ENCODE peak calls at places on chromosomes 4 and X, in nine cellular contexts. P, M, R, O, C, T, F, W and G are unnamed samples.

GRCh38 chr4:83771113-83771705 is 235.3 kb downstream of the GPAT3 start:
- DNase-seq in P (peak), M (no peak), R (no peak), O (peak), C (peak), T (peak), F (no peak), W (peak), G (peak)

GRCh38 chr4:114041117-114041475 is 61.6 kb upstream of the ARSJ start:
- DNase-seq in P (no peak), M (no peak), R (no peak), O (peak), C (no peak), T (peak), F (no peak), W (peak), G (no peak)

GRCh38 chr4:128565565-128566186 is 243.8 kb upstream of the JADE1 start:
- DNase-seq in P (peak), M (no peak), R (peak), O (no peak), C (peak), T (peak), F (no peak), W (no peak), G (peak)

GRCh38 chr4:60313616-60314015 is 886.5 kb upstream of the ADGRL3 start:
- DNase-seq in P (peak), M (no peak), R (no peak), O (peak), C (no peak), T (no peak), F (no peak), W (no peak), G (no peak)

GRCh38 chr4:145808848-145809512 is 129.0 kb downstream of the C4orf51 start:
- DNase-seq in P (no peak), M (no peak), R (no peak), O (no peak), C (no peak), T (no peak), F (no peak), W (no peak), G (no peak)

GRCh38 chrX:137354851-137355250 is 211.1 kb upstream of the ZIC3 start:
- DNase-seq in P (no peak), M (no peak), R (no peak), O (no peak), C (no peak), T (no peak), F (no peak), W (no peak), G (no peak)

GRCh38 chr4:112381996-112382692 is 85.0 kb downstream of the ALPK1 start:
- DNase-seq in P (no peak), M (no peak), R (no peak), O (no peak), C (no peak), T (no peak), F (no peak), W (no peak), G (no peak)

GRCh38 chr4:175413561-175413960 is 398.5 kb downstream of the GPM6A start:
- DNase-seq in P (no peak), M (no peak), R (no peak), O (no peak), C (no peak), T (no peak), F (no peak), W (no peak), G (no peak)

GRCh38 chr4:70365479-70365878 is 4.9 kb downstream of the SMR3A start:
- DNase-seq in P (no peak), M (no peak), R (no peak), O (no peak), C (no peak), T (peak), F (no peak), W (no peak), G (no peak)

GRCh38 chr4:109022941-109023340 is 260.1 kb upstream of the ETNPPL start:
- DNase-seq in P (no peak), M (no peak), R (no peak), O (peak), C (no peak), T (no peak), F (no peak), W (no peak), G (no peak)

GRCh38 chr4:29326816-29327215 is 1393.4 kb upstream of the PCDH7 start:
- DNase-seq in P (peak), M (no peak), R (no peak), O (peak), C (no peak), T (peak), F (no peak), W (no peak), G (no peak)

GRCh38 chr4:184150102-184150839 is 67.4 kb downstream of the ENPP6 start:
- DNase-seq in P (no peak), M (no peak), R (no peak), O (no peak), C (no peak), T (no peak), F (no peak), W (no peak), G (no peak)

GRCh38 chr4:145544998-145545397 is 63.3 kb downstream of the SMAD1 start:
- DNase-seq in P (peak), M (no peak), R (no peak), O (no peak), C (peak), T (peak), F (no peak), W (no peak), G (no peak)

GRCh38 chr4:122857160-122857559 is 30.5 kb downstream of the FGF2 start:
- DNase-seq in P (no peak), M (no peak), R (no peak), O (no peak), C (no peak), T (no peak), F (no peak), W (no peak), G (no peak)

GRCh38 chr4:55765070-55765469 is 54.5 kb upstream of the EXOC1L start:
- DNase-seq in P (no peak), M (no peak), R (no peak), O (no peak), C (no peak), T (no peak), F (no peak), W (no peak), G (no peak)

GRCh38 chr4:13522282-13523104 is 21.8 kb downstream of the NKX3-2 start:
- DNase-seq in P (no peak), M (no peak), R (peak), O (no peak), C (no peak), T (no peak), F (peak), W (no peak), G (peak)

GRCh38 chr4:76830612-76831474 is 67.1 kb downstream of the SOWAHB start:
- DNase-seq in P (peak), M (no peak), R (no peak), O (peak), C (peak), T (peak), F (no peak), W (peak), G (no peak)

GRCh38 chr4:159021597-159022385 is 81.1 kb upstream of the RAPGEF2 start:
- DNase-seq in P (no peak), M (no peak), R (no peak), O (no peak), C (no peak), T (no peak), F (no peak), W (no peak), G (no peak)

GRCh38 chr4:159024828-159025227 is 78.1 kb upstream of the RAPGEF2 start:
- DNase-seq in P (no peak), M (no peak), R (no peak), O (no peak), C (no peak), T (no peak), F (no peak), W (no peak), G (no peak)

GRCh38 chr4:159026329-159026728 is 76.5 kb upstream of the RAPGEF2 start:
- DNase-seq in P (no peak), M (no peak), R (no peak), O (no peak), C (no peak), T (no peak), F (no peak), W (no peak), G (no peak)

GRCh38 chr4:159023741-159024140 is 79.1 kb upstream of the RAPGEF2 start:
- DNase-seq in P (no peak), M (no peak), R (no peak), O (no peak), C (no peak), T (no peak), F (no peak), W (no peak), G (no peak)

DNA sequence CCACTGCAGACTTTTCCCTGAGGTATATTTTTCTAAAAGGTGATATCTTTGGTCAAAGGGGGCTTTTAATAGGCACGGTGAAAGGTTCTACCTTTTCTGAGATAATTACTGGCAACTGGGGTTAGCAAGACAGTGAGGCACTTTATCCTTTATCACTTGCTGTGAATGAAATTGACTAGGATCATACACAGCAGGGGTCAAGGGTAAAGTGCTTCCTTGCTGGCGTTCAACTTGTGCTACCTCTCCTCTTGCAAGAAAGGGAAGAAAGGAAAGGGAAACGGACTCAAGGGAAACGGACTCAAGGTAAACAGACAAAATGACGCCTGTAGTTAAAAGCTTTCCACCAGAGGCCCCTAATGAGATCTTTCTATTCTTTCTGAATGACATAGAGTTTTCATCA is 78.6 kb upstream of the RAPGEF2 start:
- DNase-seq in P (no peak), M (no peak), R (no peak), O (no peak), C (no peak), T (no peak), F (no peak), W (no peak), G (no peak)
- TF ChIP-seq CTCF in P (no peak), M (no peak), R (no peak), O (no peak), C (no peak), T (no peak), F (no peak), W (no peak), G (no peak)

GRCh38 chr4:130524057-130524456 is 1428.1 kb downstream of the C4orf33 start:
- DNase-seq in P (no peak), M (no peak), R (no peak), O (no peak), C (no peak), T (no peak), F (no peak), W (no peak), G (no peak)
- TF ChIP-seq CTCF in P (no peak), M (no peak), R (no peak), O (no peak), C (no peak), T (no peak), F (no peak), W (no peak), G (no peak)

DNA sequence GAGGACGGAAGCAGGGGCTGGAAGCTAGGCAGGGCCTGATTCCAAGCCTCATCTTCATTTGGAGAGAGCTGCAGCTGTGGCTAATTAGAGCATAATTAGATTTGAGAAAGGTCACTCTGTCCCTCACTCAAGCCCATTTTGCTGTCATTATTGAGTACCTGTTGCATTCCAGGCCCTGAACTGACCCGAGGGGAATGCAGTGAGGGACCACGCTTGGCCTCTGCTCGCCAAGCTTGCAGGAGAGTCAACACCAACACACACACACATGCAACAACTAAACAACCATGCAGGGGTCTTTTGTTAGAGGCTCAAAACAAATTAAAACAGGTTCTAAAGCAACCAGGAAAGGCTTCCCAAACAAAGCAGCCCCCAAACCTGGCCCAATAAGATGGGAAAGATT is 52.7 kb upstream of the MAMLD1 start:
- DNase-seq in P (no peak), M (no peak), R (no peak), O (no peak), C (no peak), T (no peak), F (no peak), W (no peak), G (no peak)
- TF ChIP-seq CTCF in P (no peak), M (no peak), R (no peak), O (no peak), C (no peak), T (no peak), F (no peak), W (no peak), G (no peak)

DNA sequence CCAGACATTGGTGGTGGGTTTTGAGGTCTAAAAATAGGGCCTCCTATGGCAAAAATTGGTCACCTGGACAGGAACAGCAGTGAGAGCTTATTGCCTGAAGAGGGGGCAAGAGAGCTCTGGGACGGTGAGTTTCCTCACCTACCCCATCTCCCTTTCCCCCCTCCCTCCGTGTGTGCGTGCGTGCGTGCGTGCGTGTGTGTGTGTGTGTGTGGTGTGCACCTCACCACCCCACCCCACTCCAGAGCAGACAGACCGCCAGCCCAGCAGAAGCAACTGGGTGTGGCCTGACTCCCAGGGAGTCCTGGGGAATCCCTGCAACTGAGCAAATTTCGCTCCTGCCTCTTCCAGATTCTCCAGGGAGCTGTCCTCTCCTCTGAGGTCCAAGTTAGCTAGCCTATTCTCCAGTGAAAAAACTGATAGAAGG is 44.7 kb downstream of the PRPS1 start:
- DNase-seq in P (peak), M (peak), R (peak), O (peak), C (peak), T (peak), F (peak), W (peak), G (peak)
- TF ChIP-seq CTCF in P (peak), M (peak), R (peak), O (peak), C (peak), T (peak), F (peak), W (peak), G (peak)

GRCh38 chr4:176660561-176660960 is 132.2 kb downstream of the VEGFC start:
- DNase-seq in P (no peak), M (no peak), R (no peak), O (no peak), C (no peak), T (peak), F (no peak), W (no peak), G (no peak)
- TF ChIP-seq CTCF in P (peak), M (no peak), R (no peak), O (peak), C (no peak), T (peak), F (no peak), W (peak), G (no peak)

GRCh38 chr4:124321370-124321769 is 391.2 kb downstream of the ANKRD50 start:
- DNase-seq in P (peak), M (no peak), R (no peak), O (peak), C (peak), T (peak), F (no peak), W (no peak), G (no peak)
- TF ChIP-seq CTCF in P (peak), M (no peak), R (no peak), O (no peak), C (peak), T (no peak), F (no peak), W (no peak), G (no peak)

DNA sequence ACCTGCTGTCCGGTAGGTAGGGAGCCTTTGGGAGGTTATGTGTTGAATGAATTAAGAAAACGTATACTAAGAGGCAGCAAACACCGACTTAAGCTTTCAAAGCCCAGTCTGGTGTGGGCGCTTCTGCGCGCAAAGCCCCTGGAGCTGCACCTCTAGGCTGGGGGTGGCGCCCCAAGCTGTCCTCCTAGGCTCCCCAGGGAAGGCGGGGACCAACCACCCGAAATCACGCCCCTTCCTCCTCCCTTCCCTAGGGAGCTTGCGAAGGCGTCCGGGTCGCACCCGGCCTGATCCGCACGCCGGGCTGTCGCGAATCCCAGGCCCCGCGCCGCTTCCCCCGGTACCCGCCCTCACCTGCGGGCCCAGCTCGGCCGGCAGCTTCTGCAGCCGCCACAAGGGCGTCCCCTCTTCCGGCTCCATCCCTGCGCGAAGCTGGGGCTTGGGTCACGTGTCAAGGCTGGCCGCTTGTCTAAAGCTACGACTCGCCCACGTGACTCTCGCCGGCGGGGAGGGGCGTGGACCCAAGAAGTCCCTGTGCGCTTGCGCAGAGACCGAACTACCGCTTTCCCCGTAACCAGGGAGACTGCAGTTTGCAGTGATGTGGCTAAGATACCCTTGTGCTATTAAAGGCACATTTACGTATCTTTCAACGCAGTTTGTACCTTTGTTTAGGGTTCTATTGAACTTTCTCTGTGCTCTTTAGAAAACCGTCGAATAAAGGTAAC is at the start of gene COMMD8:
- DNase-seq in P (peak), M (peak), R (peak), O (peak), C (peak), T (peak), F (peak), W (peak), G (peak)
- TF ChIP-seq CTCF in P (peak), M (no peak), R (peak), O (peak), C (peak), T (no peak), F (peak), W (peak), G (peak)